ENCODE peak calls at places on chromosomes 7 and 10, in six cellular contexts. B is endothelial cell of umbilical vein, U is tibial artery, I is heart left ventricle, W is OCI-LY7, V is fibroblast of lung. O is an unnamed sample.

GRCh38 chr7:36683111-36683510 is 41.2 kb downstream of the AOAH start:
- DNase-seq in B (no peak), U (no peak), I (no peak), W (no peak), V (no peak), O (no peak)

GRCh38 chr10:61796785-61797184 is 104.7 kb upstream of the ARID5B start:
- DNase-seq in B (no peak), U (no peak), I (no peak), W (no peak), V (no peak), O (no peak)

GRCh38 chr10:128215733-128216132 is 89.5 kb upstream of the MKI67 start:
- DNase-seq in B (no peak), U (no peak), I (no peak), W (no peak), V (no peak), O (no peak)

GRCh38 chr7:149717481-149717880 is 55.9 kb downstream of the ZNF467 start:
- DNase-seq in B (no peak), U (no peak), I (peak; percentile 83), W (no peak), V (no peak), O (no peak)

GRCh38 chr7:141348728-141349127 is 202.5 kb upstream of the AGK start:
- DNase-seq in B (no peak), U (no peak), I (no peak), W (no peak), V (no peak), O (no peak)

GRCh38 chr10:29860159-29860558 is 199.2 kb downstream of the JCAD start:
- DNase-seq in B (no peak), U (no peak), I (no peak), W (no peak), V (peak; percentile 62), O (no peak)

GRCh38 chr10:125543796-125544195 is 139.2 kb downstream of the TEX36 start:
- DNase-seq in B (no peak), U (no peak), I (peak; percentile 47), W (no peak), V (no peak), O (no peak)

GRCh38 chr7:39811161-39811614 is 138.9 kb upstream of the CDK13 start:
- DNase-seq in B (no peak), U (no peak), I (no peak), W (no peak), V (peak; percentile 34), O (no peak)

GRCh38 chr7:94393251-94393758 is 1.4 kb upstream of the COL1A2 start:
- DNase-seq in B (no peak), U (peak; percentile 76), I (peak; percentile 31), W (no peak), V (peak; percentile 54), O (no peak)

GRCh38 chr10:61981460-61981859 is 80.0 kb downstream of the ARID5B start:
- DNase-seq in B (no peak), U (no peak), I (no peak), W (no peak), V (no peak), O (no peak)

GRCh38 chr10:24156686-24157085 is 52.3 kb upstream of the KIAA1217 start:
- DNase-seq in B (no peak), U (no peak), I (no peak), W (no peak), V (no peak), O (no peak)

GRCh38 chr7:74575083-74575803 is 82.3 kb upstream of the GTF2I start:
- DNase-seq in B (no peak), U (no peak), I (no peak), W (no peak), V (no peak), O (no peak)

GRCh38 chr7:114862406-114862805 is 59.5 kb upstream of the MDFIC start:
- DNase-seq in B (no peak), U (no peak), I (no peak), W (no peak), V (no peak), O (no peak)

GRCh38 chr10:120183546-120183945 is 273.5 kb upstream of the PLPP4 start:
- DNase-seq in B (no peak), U (no peak), I (no peak), W (no peak), V (no peak), O (no peak)

GRCh38 chr10:124523886-124524285 is 62.3 kb downstream of the LHPP start:
- DNase-seq in B (no peak), U (no peak), I (no peak), W (no peak), V (no peak), O (no peak)

GRCh38 chr10:124916098-124916584 is 25.8 kb upstream of the ZRANB1 start:
- DNase-seq in B (no peak), U (no peak), I (no peak), W (peak; percentile 22), V (peak; percentile 32), O (no peak)

GRCh38 chr7:78326870-78327269 is 528.3 kb downstream of the PHTF2 start:
- DNase-seq in B (no peak), U (no peak), I (peak; percentile 40), W (no peak), V (no peak), O (no peak)

GRCh38 chr7:151631968-151632749 is 112.5 kb upstream of the RHEB start:
- DNase-seq in B (peak; percentile 68), U (peak; percentile 88), I (peak; percentile 83), W (peak; percentile 86), V (peak; percentile 69), O (peak; percentile 70)

GRCh38 chr7:134886353-134887057 is 99.8 kb upstream of the AGBL3 start:
- DNase-seq in B (peak; percentile 84), U (no peak), I (peak; percentile 61), W (no peak), V (peak; percentile 61), O (no peak)

GRCh38 chr10:79123547-79123963 is 54.8 kb downstream of the ZMIZ1 start:
- DNase-seq in B (no peak), U (no peak), I (no peak), W (no peak), V (no peak), O (no peak)

GRCh38 chr7:133561361-133561760 is 308.5 kb downstream of the EXOC4 start:
- DNase-seq in B (no peak), U (no peak), I (no peak), W (no peak), V (no peak), O (no peak)

GRCh38 chr7:133560900-133561299 is 308.0 kb downstream of the EXOC4 start:
- DNase-seq in B (no peak), U (no peak), I (no peak), W (no peak), V (no peak), O (no peak)

GRCh38 chr7:133562617-133563016 is 309.7 kb downstream of the EXOC4 start:
- DNase-seq in B (no peak), U (no peak), I (no peak), W (no peak), V (peak; percentile 21), O (no peak)

GRCh38 chr7:133563196-133563707 is 310.4 kb downstream of the EXOC4 start:
- DNase-seq in B (no peak), U (no peak), I (no peak), W (no peak), V (no peak), O (no peak)

GRCh38 chr7:133564484-133564883 is 311.6 kb downstream of the EXOC4 start:
- DNase-seq in B (no peak), U (no peak), I (no peak), W (no peak), V (no peak), O (no peak)
- TF ChIP-seq CTCF in B (no peak), U (no peak), I (no peak), W (peak; percentile 56), V (peak; percentile 16), O (no peak)

GRCh38 chr7:70846208-70846607 is 285.7 kb upstream of the GALNT17 start:
- DNase-seq in B (no peak), U (no peak), I (no peak), W (no peak), V (no peak), O (no peak)
- H3K27ac ChIP-seq in B (no peak overlapping the region), U (no peak overlapping the region), I (no peak overlapping the region), W (no peak overlapping the region), V (no peak overlapping the region), O (no peak overlapping the region)

GRCh38 chr7:33904680-33905388 is 505 bp upstream of the BMPER start:
- DNase-seq in B (peak; percentile 47), U (peak; percentile 69), I (no peak), W (no peak), V (peak; percentile 44), O (no peak)
- TF ChIP-seq CTCF in B (peak; percentile 35), U (no peak), I (no peak), W (no peak), V (no peak), O (no peak)

GRCh38 chr7:17027803-17028163 is 146.0 kb upstream of the AGR3 start:
- DNase-seq in B (no peak), U (no peak), I (no peak), W (no peak), V (no peak), O (no peak)
- H3K27ac ChIP-seq in B (no peak overlapping the region), U (no peak overlapping the region), I (no peak overlapping the region), W (no peak overlapping the region), V (no peak overlapping the region), O (no peak overlapping the region)

GRCh38 chr7:24722386-24723177 is 34.7 kb downstream of the GSDME start:
- DNase-seq in B (peak; percentile 36), U (peak; percentile 53), I (no peak), W (peak; percentile 24), V (peak; percentile 36), O (no peak)
- TF ChIP-seq CTCF in B (peak; percentile 35), U (no peak), I (no peak), W (peak; percentile 62), V (peak; percentile 30), O (peak; percentile 32)

GRCh38 chr7:157668884-157669767 is 332.3 kb downstream of the DNAJB6 start:
- DNase-seq in B (no peak), U (no peak), I (no peak), W (peak; percentile 4), V (no peak), O (no peak)
- H3K27ac ChIP-seq in B (no peak overlapping the region), U (no peak overlapping the region), I (no peak overlapping the region), W (no peak overlapping the region), V (no peak overlapping the region), O (no peak overlapping the region)

GRCh38 chr7:154546946-154547587 is 455.9 kb downstream of the PAXIP1 start:
- DNase-seq in B (no peak), U (no peak), I (no peak), W (no peak), V (no peak), O (no peak)
- TF ChIP-seq CTCF in B (no peak), U (no peak), I (no peak), W (no peak), V (no peak), O (no peak)